ENCODE peak calls at places on chromosome 20, in six cellular contexts. K, P, B, M, U and R are unnamed samples.

GRCh38 chr20:831956-832355 is 1.6 kb upstream of the FAM110A start:
- DNase-seq in K (no peak), P (no peak), B (no peak), M (no peak), U (no peak), R (no peak)

GRCh38 chr20:36384022-36384619 is 78.0 kb downstream of the DLGAP4 start:
- DNase-seq in K (peak; percentile 68), P (peak; percentile 72), B (peak; percentile 24), M (no peak), U (no peak), R (peak; percentile 91)

GRCh38 chr20:63074182-63074581 is 67.4 kb upstream of the BHLHE23 start:
- DNase-seq in K (no peak), P (no peak), B (no peak), M (no peak), U (no peak), R (no peak)

GRCh38 chr20:48749437-48749836 is 78.4 kb downstream of the PREX1 start:
- DNase-seq in K (no peak), P (no peak), B (no peak), M (no peak), U (no peak), R (no peak)

GRCh38 chr20:63133481-63134091 is 82.3 kb downstream of the YTHDF1 start:
- DNase-seq in K (no peak), P (no peak), B (no peak), M (no peak), U (no peak), R (no peak)

GRCh38 chr20:43976577-43976976 is 61.9 kb downstream of the TOX2 start:
- DNase-seq in K (no peak), P (no peak), B (no peak), M (no peak), U (no peak), R (no peak)

GRCh38 chr20:44916586-44916985 is 6.7 kb downstream of the PABPC1L start:
- DNase-seq in K (no peak), P (no peak), B (no peak), M (no peak), U (no peak), R (no peak)

GRCh38 chr20:20492521-20493334 is 124.8 kb downstream of the INSM1 start:
- DNase-seq in K (no peak), P (no peak), B (no peak), M (no peak), U (no peak), R (peak; percentile 67)

GRCh38 chr20:56504373-56505005 is 20.1 kb upstream of the FAM209A start:
- DNase-seq in K (peak; percentile 42), P (peak; percentile 45), B (no peak), M (no peak), U (no peak), R (peak; percentile 16)

GRCh38 chr20:57663241-57663640 is 43.0 kb upstream of the ZBP1 start:
- DNase-seq in K (no peak), P (no peak), B (no peak), M (no peak), U (no peak), R (no peak)

GRCh38 chr20:51497542-51498467 is 44.7 kb downstream of the NFATC2 start:
- DNase-seq in K (no peak), P (peak; percentile 53), B (peak; percentile 31), M (no peak), U (no peak), R (no peak)

GRCh38 chr20:63154395-63154794 is 61.5 kb downstream of the YTHDF1 start:
- DNase-seq in K (no peak), P (no peak), B (no peak), M (no peak), U (no peak), R (no peak)

GRCh38 chr20:35561268-35561667 is 19.4 kb downstream of the ERGIC3 start:
- DNase-seq in K (peak; percentile 45), P (no peak), B (peak; percentile 59), M (peak; percentile 76), U (no peak), R (peak; percentile 91)

GRCh38 chr20:44641305-44641704 is 10.2 kb downstream of the ADA start:
- DNase-seq in K (no peak), P (no peak), B (no peak), M (no peak), U (no peak), R (no peak)

GRCh38 chr20:7712661-7713060 is 227.6 kb downstream of the HAO1 start:
- DNase-seq in K (no peak), P (no peak), B (no peak), M (no peak), U (no peak), R (no peak)

GRCh38 chr20:20317195-20318113 is 50.5 kb upstream of the INSM1 start:
- DNase-seq in K (no peak), P (no peak), B (no peak), M (no peak), U (no peak), R (peak; percentile 1)

GRCh38 chr20:5714261-5715041 is 35.8 kb upstream of the SHLD1 start:
- DNase-seq in K (no peak), P (peak; percentile 44), B (peak; percentile 24), M (peak; percentile 79), U (no peak), R (peak; percentile 84)

GRCh38 chr20:50099121-50099520 is 13.8 kb downstream of the UBE2V1 start:
- DNase-seq in K (no peak), P (no peak), B (no peak), M (no peak), U (no peak), R (no peak)